ENCODE peak calls at places on chromosomes 4 and X, in eight cellular contexts. T is lower leg skin, P is nephron progenitor cell, S is A549, I is GM19239, X is germinal center, C is NCI-H510A, B is Karpas-422. A is an unnamed sample.

GRCh38 chrX:38930474-38930873 is 129.2 kb downstream of the MID1IP1 start:
- DNase-seq in T (no peak), P (no peak), S (no peak), I (no peak), X (no peak), C (no peak), B (no peak), A (no peak)

GRCh38 chrX:6226646-6227444 is 1.8 kb downstream of the NLGN4X start:
- DNase-seq in T (no peak), P (peak), S (no peak), I (no peak), X (no peak), C (no peak), B (peak), A (no peak)

GRCh38 chr4:67779631-67780030 is 25.4 kb upstream of the GNRHR start:
- DNase-seq in T (no peak), P (no peak), S (no peak), I (no peak), X (no peak), C (no peak), B (no peak), A (no peak)

GRCh38 chr4:76301068-76301774 is 5.3 kb upstream of the STBD1 start:
- DNase-seq in T (no peak), P (no peak), S (peak), I (peak), X (no peak), C (peak), B (no peak), A (peak)

GRCh38 chrX:23883737-23884354 is 23.9 kb downstream of the APOO start:
- DNase-seq in T (no peak), P (no peak), S (peak), I (no peak), X (no peak), C (no peak), B (no peak), A (peak)

GRCh38 chr4:108244576-108244975 is 75.8 kb upstream of the LEF1 start:
- DNase-seq in T (no peak), P (no peak), S (no peak), I (no peak), X (no peak), C (no peak), B (no peak), A (no peak)

GRCh38 chr4:33715996-33716395 is 2528.3 kb downstream of the ARAP2 start:
- DNase-seq in T (peak), P (no peak), S (no peak), I (no peak), X (no peak), C (no peak), B (no peak), A (no peak)

GRCh38 chrX:105150557-105150956 is 69.9 kb downstream of the TEX13A start:
- DNase-seq in T (no peak), P (no peak), S (no peak), I (no peak), X (no peak), C (no peak), B (no peak), A (no peak)

GRCh38 chrX:810186-810585 is 179.6 kb downstream of the SHOX start:
- DNase-seq in T (no peak), P (no peak), S (no peak), I (no peak), X (no peak), C (no peak), B (no peak), A (no peak)

GRCh38 chrX:14564058-14564457 is 34.7 kb downstream of the GLRA2 start:
- DNase-seq in T (no peak), P (no peak), S (no peak), I (no peak), X (no peak), C (no peak), B (no peak), A (no peak)

GRCh38 chrX:136200466-136200865 is 50.7 kb downstream of the MAP7D3 start:
- DNase-seq in T (no peak), P (no peak), S (peak), I (no peak), X (peak), C (no peak), B (peak), A (peak)

GRCh38 chrX:109399831-109400230 is 82.1 kb downstream of the GUCY2F start:
- DNase-seq in T (no peak), P (no peak), S (no peak), I (no peak), X (no peak), C (no peak), B (no peak), A (no peak)

GRCh38 chr4:139176299-139177048 is 544 bp downstream of the ELF2 start:
- DNase-seq in T (peak), P (peak), S (peak), I (peak), X (peak), C (peak), B (peak), A (peak)

GRCh38 chrX:13386092-13386491 is 66.2 kb upstream of the ATXN3L start:
- DNase-seq in T (no peak), P (no peak), S (no peak), I (no peak), X (no peak), C (no peak), B (no peak), A (no peak)

GRCh38 chr4:8737601-8738279 is 133.9 kb downstream of the HMX1 start:
- DNase-seq in T (no peak), P (no peak), S (no peak), I (no peak), X (no peak), C (no peak), B (no peak), A (no peak)

GRCh38 chr4:8905773-8906667 is 34.4 kb upstream of the HMX1 start:
- DNase-seq in T (no peak), P (no peak), S (no peak), I (no peak), X (no peak), C (no peak), B (no peak), A (no peak)

GRCh38 chr4:10008208-10009005 is 12.9 kb downstream of the SLC2A9 start:
- DNase-seq in T (no peak), P (no peak), S (no peak), I (no peak), X (no peak), C (no peak), B (no peak), A (no peak)

GRCh38 chr4:150518559-150518958 is 63.4 kb upstream of the MAB21L2 start:
- DNase-seq in T (no peak), P (no peak), S (peak), I (no peak), X (no peak), C (no peak), B (no peak), A (no peak)

GRCh38 chr4:88659061-88659889 is 38.4 kb downstream of the NAP1L5 start:
- DNase-seq in T (peak), P (peak), S (peak), I (peak), X (peak), C (no peak), B (peak), A (peak)

GRCh38 chr4:166386491-166387367 is 513.7 kb downstream of the TLL1 start:
- DNase-seq in T (no peak), P (no peak), S (peak), I (no peak), X (no peak), C (no peak), B (no peak), A (no peak)

GRCh38 chr4:85707591-85707990 is 232.6 kb downstream of the ARHGAP24 start:
- DNase-seq in T (no peak), P (no peak), S (no peak), I (no peak), X (no peak), C (no peak), B (no peak), A (no peak)

GRCh38 chrX:44400588-44400987 is 57.1 kb upstream of the EFHC2 start:
- DNase-seq in T (no peak), P (no peak), S (peak), I (no peak), X (no peak), C (no peak), B (no peak), A (peak)

GRCh38 chr4:4512282-4512681 is 29.6 kb downstream of the STX18 start:
- DNase-seq in T (no peak), P (no peak), S (no peak), I (no peak), X (no peak), C (no peak), B (no peak), A (no peak)

GRCh38 chr4:15385928-15386327 is 41.9 kb upstream of the C1QTNF7 start:
- DNase-seq in T (no peak), P (no peak), S (no peak), I (no peak), X (no peak), C (no peak), B (no peak), A (no peak)

GRCh38 chr4:62881901-62882300 is 1527.3 kb downstream of the TECRL start:
- DNase-seq in T (no peak), P (no peak), S (no peak), I (no peak), X (no peak), C (no peak), B (no peak), A (no peak)

GRCh38 chrX:123184199-123184857 is at the start of gene GRIA3:
- DNase-seq in T (no peak), P (peak), S (no peak), I (no peak), X (no peak), C (no peak), B (no peak), A (no peak)

GRCh38 chr4:67393699-67394281 is 151.5 kb downstream of the CENPC start:
- DNase-seq in T (no peak), P (peak), S (peak), I (no peak), X (peak), C (peak), B (peak), A (no peak)

GRCh38 chr4:109302366-109303140 is at the start of gene COL25A1:
- DNase-seq in T (no peak), P (peak), S (peak), I (no peak), X (no peak), C (peak), B (no peak), A (no peak)

GRCh38 chrX:77442728-77443127 is 4.5 kb upstream of the FGF16 start:
- DNase-seq in T (no peak), P (no peak), S (peak), I (no peak), X (no peak), C (no peak), B (no peak), A (peak)

GRCh38 chrX:121886557-121886956 is 839.1 kb downstream of the GLUD2 start:
- DNase-seq in T (no peak), P (no peak), S (no peak), I (no peak), X (no peak), C (no peak), B (no peak), A (no peak)

GRCh38 chr4:140049924-140050681 is 103.9 kb downstream of the MAML3 start:
- DNase-seq in T (no peak), P (peak), S (peak), I (no peak), X (peak), C (peak), B (peak), A (peak)

GRCh38 chr4:7570156-7570778 is 135.5 kb upstream of the PSAPL1 start:
- DNase-seq in T (no peak), P (peak), S (no peak), I (no peak), X (no peak), C (no peak), B (no peak), A (no peak)

GRCh38 chr4:101232074-101232776 is 115.1 kb downstream of the PPP3CA start:
- DNase-seq in T (peak), P (no peak), S (peak), I (no peak), X (no peak), C (no peak), B (no peak), A (no peak)

GRCh38 chrX:129115104-129115503 is 408.2 kb downstream of the SMARCA1 start:
- DNase-seq in T (no peak), P (peak), S (peak), I (peak), X (peak), C (no peak), B (peak), A (peak)

GRCh38 chrX:142998447-142999208 is 27.1 kb upstream of the SPANXN4 start:
- DNase-seq in T (no peak), P (no peak), S (no peak), I (no peak), X (no peak), C (no peak), B (no peak), A (no peak)

GRCh38 chrX:154059231-154059630 is 38.3 kb downstream of the MECP2 start:
- DNase-seq in T (no peak), P (no peak), S (no peak), I (no peak), X (no peak), C (no peak), B (no peak), A (no peak)

A was measured in SW480.